ENCODE peak calls at places on chromosomes 7 and 10, in eight cellular contexts. One of them, this sample, is unnamed. For H3K4me1, the result is how much of the 10 kb centered on the place peaks cover.

GRCh38 chr7:98423043-98423442 is 22.2 kb upstream of the BAIAP2L1 start:
- DNase-seq in mucosa of descending colon: no peak
- DNase-seq in Panc1: no peak
- DNase-seq in body of pancreas: no peak
- DNase-seq in thoracic aorta: no peak
- DNase-seq in uterus: no peak
- DNase-seq in IMR-90: peak
- DNase-seq in A549: peak
- DNase-seq in this sample: no peak

GRCh38 chr10:126204320-126204719 is 184.0 kb downstream of the ADAM12 start:
- DNase-seq in mucosa of descending colon: no peak
- DNase-seq in Panc1: no peak
- DNase-seq in body of pancreas: no peak
- DNase-seq in thoracic aorta: no peak
- DNase-seq in uterus: no peak
- DNase-seq in IMR-90: no peak
- DNase-seq in A549: peak
- DNase-seq in this sample: no peak

GRCh38 chr7:23873306-23873705 is 163.3 kb downstream of the STK31 start:
- DNase-seq in mucosa of descending colon: no peak
- DNase-seq in Panc1: no peak
- DNase-seq in body of pancreas: no peak
- DNase-seq in thoracic aorta: no peak
- DNase-seq in uterus: no peak
- DNase-seq in IMR-90: no peak
- DNase-seq in A549: no peak
- DNase-seq in this sample: no peak

GRCh38 chr10:15141136-15142067 is 27.1 kb downstream of the NMT2 start:
- DNase-seq in mucosa of descending colon: no peak
- DNase-seq in Panc1: no peak
- DNase-seq in body of pancreas: no peak
- DNase-seq in thoracic aorta: no peak
- DNase-seq in uterus: no peak
- DNase-seq in IMR-90: no peak
- DNase-seq in A549: no peak
- DNase-seq in this sample: no peak

GRCh38 chr7:90766814-90767564 is 170.9 kb downstream of the CDK14 start:
- DNase-seq in mucosa of descending colon: peak
- DNase-seq in Panc1: no peak
- DNase-seq in body of pancreas: peak
- DNase-seq in thoracic aorta: no peak
- DNase-seq in uterus: peak
- DNase-seq in IMR-90: peak
- DNase-seq in A549: no peak
- DNase-seq in this sample: peak

GRCh38 chr10:127576751-127577161 is 27.6 kb downstream of the NPS start:
- DNase-seq in mucosa of descending colon: no peak
- DNase-seq in Panc1: no peak
- DNase-seq in body of pancreas: no peak
- DNase-seq in thoracic aorta: no peak
- DNase-seq in uterus: no peak
- DNase-seq in IMR-90: no peak
- DNase-seq in A549: no peak
- DNase-seq in this sample: no peak

GRCh38 chr7:73827568-73828106 is 3.2 kb upstream of the CLDN4 start:
- DNase-seq in mucosa of descending colon: peak
- DNase-seq in Panc1: peak
- DNase-seq in body of pancreas: peak
- DNase-seq in thoracic aorta: no peak
- DNase-seq in uterus: peak
- DNase-seq in IMR-90: no peak
- DNase-seq in A549: no peak
- DNase-seq in this sample: no peak

GRCh38 chr7:117993377-117994003 is 120.2 kb upstream of the CTTNBP2 start:
- DNase-seq in mucosa of descending colon: peak
- DNase-seq in Panc1: peak
- DNase-seq in body of pancreas: peak
- DNase-seq in thoracic aorta: no peak
- DNase-seq in uterus: peak
- DNase-seq in IMR-90: peak
- DNase-seq in A549: peak
- DNase-seq in this sample: no peak

GRCh38 chr7:135853499-135853898 is 104.9 kb upstream of the FAM180A start:
- DNase-seq in mucosa of descending colon: no peak
- DNase-seq in Panc1: no peak
- DNase-seq in body of pancreas: no peak
- DNase-seq in thoracic aorta: no peak
- DNase-seq in uterus: no peak
- DNase-seq in IMR-90: no peak
- DNase-seq in A549: no peak
- DNase-seq in this sample: no peak

GRCh38 chr10:97937054-97937453 is 87.4 kb downstream of the GOLGA7B start:
- DNase-seq in mucosa of descending colon: no peak
- DNase-seq in Panc1: no peak
- DNase-seq in body of pancreas: no peak
- DNase-seq in thoracic aorta: no peak
- DNase-seq in uterus: no peak
- DNase-seq in IMR-90: no peak
- DNase-seq in A549: no peak
- DNase-seq in this sample: no peak

GRCh38 chr7:37201876-37202198 is 246.8 kb downstream of the ELMO1 start:
- DNase-seq in mucosa of descending colon: no peak
- DNase-seq in Panc1: no peak
- DNase-seq in body of pancreas: no peak
- DNase-seq in thoracic aorta: no peak
- DNase-seq in uterus: no peak
- DNase-seq in IMR-90: no peak
- DNase-seq in A549: no peak
- DNase-seq in this sample: no peak
- TF ChIP-seq CTCF in mucosa of descending colon: no peak
- TF ChIP-seq CTCF in Panc1: peak
- TF ChIP-seq CTCF in body of pancreas: no peak
- TF ChIP-seq CTCF in thoracic aorta: no peak
- TF ChIP-seq CTCF in uterus: no peak
- TF ChIP-seq CTCF in IMR-90: no peak
- TF ChIP-seq CTCF in A549: peak
- TF ChIP-seq CTCF in this sample: no peak

DNA sequence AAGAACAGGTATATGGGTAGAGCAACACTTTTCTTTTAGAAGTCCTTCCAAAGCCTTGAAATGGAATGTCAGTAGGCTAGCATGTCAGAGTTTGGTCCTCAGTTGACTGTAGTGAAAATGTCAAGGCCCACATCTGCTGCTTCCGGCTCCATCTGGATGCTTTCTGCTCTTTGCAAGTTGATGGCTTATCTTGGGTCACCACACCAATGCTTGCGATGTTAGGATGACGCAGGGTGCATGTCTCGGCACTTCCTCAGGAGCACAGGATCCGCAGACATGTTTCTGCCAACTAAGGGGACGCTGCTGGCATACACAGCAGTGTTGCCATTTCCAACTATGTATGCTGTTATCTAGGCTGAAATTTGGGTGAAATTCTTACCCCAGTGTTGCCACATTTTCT is 14.0 kb upstream of the HBP1 start:
- DNase-seq in mucosa of descending colon: no peak
- DNase-seq in Panc1: no peak
- DNase-seq in body of pancreas: no peak
- DNase-seq in thoracic aorta: no peak
- DNase-seq in uterus: no peak
- DNase-seq in IMR-90: no peak
- DNase-seq in A549: no peak
- DNase-seq in this sample: no peak
- H3K4me3 ChIP-seq in mucosa of descending colon: no peak
- H3K4me3 ChIP-seq in Panc1: no peak
- H3K4me3 ChIP-seq in body of pancreas: no peak
- H3K4me3 ChIP-seq in thoracic aorta: no peak
- H3K4me3 ChIP-seq in uterus: no peak
- H3K4me3 ChIP-seq in IMR-90: no peak
- H3K4me3 ChIP-seq in A549: no peak
- H3K4me3 ChIP-seq in this sample: no peak

GRCh38 chr10:103789141-103789540 is 66.2 kb downstream of the SH3PXD2A start:
- DNase-seq in mucosa of descending colon: no peak
- DNase-seq in Panc1: no peak
- DNase-seq in body of pancreas: no peak
- DNase-seq in thoracic aorta: no peak
- DNase-seq in uterus: no peak
- DNase-seq in IMR-90: no peak
- DNase-seq in A549: no peak
- DNase-seq in this sample: no peak
- H3K4me1 ChIP-seq in mucosa of descending colon: half or more
- H3K4me1 ChIP-seq in Panc1: under half
- H3K4me1 ChIP-seq in body of pancreas: under half
- H3K4me1 ChIP-seq in thoracic aorta: under half
- H3K4me1 ChIP-seq in uterus: under half
- H3K4me1 ChIP-seq in IMR-90: under half
- H3K4me1 ChIP-seq in A549: under half
- H3K4me1 ChIP-seq in this sample: under half

GRCh38 chr7:31487476-31487875 is 26.4 kb upstream of the ITPRID1 start:
- DNase-seq in mucosa of descending colon: no peak
- DNase-seq in Panc1: no peak
- DNase-seq in body of pancreas: no peak
- DNase-seq in thoracic aorta: no peak
- DNase-seq in uterus: no peak
- DNase-seq in IMR-90: no peak
- DNase-seq in A549: no peak
- DNase-seq in this sample: no peak

GRCh38 chr7:31493714-31494181 is 20.1 kb upstream of the ITPRID1 start:
- DNase-seq in mucosa of descending colon: peak
- DNase-seq in Panc1: no peak
- DNase-seq in body of pancreas: no peak
- DNase-seq in thoracic aorta: no peak
- DNase-seq in uterus: no peak
- DNase-seq in IMR-90: no peak
- DNase-seq in A549: no peak
- DNase-seq in this sample: no peak

GRCh38 chr7:31492086-31492485 is 21.8 kb upstream of the ITPRID1 start:
- DNase-seq in mucosa of descending colon: no peak
- DNase-seq in Panc1: no peak
- DNase-seq in body of pancreas: no peak
- DNase-seq in thoracic aorta: no peak
- DNase-seq in uterus: no peak
- DNase-seq in IMR-90: no peak
- DNase-seq in A549: no peak
- DNase-seq in this sample: no peak

GRCh38 chr7:31487071-31487470 is 26.8 kb upstream of the ITPRID1 start:
- DNase-seq in mucosa of descending colon: no peak
- DNase-seq in Panc1: no peak
- DNase-seq in body of pancreas: no peak
- DNase-seq in thoracic aorta: no peak
- DNase-seq in uterus: no peak
- DNase-seq in IMR-90: no peak
- DNase-seq in A549: no peak
- DNase-seq in this sample: no peak

DNA sequence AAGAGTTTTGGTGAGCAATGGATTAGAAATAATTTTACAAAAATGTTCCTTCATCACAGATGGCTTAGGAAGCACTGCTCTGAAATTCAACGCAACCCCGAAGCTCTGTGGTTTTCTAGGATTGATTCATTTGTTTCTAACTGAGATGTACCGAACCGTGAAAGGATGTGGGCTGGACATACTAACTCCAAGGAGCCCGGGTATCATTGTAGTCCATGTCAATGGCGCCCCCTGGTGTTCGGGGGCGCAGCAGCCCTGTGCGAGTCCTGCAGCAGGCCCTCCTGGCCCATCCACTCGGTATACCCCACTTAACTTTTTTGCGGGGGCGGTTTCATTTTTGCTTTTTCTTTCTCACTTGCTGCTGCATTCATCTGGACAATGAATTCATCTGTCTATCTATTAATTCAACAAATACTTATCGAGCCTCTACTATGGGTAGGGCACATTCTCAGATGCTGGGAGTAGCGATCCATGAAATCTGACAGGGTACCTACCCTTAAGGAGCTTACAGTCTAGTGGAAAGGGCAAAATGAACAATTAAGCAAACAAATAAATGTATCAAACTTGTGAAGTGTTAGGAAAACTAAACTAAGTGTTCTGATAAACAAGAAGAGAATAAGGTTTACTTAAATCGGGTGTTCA is 25.2 kb upstream of the ITPRID1 start:
- DNase-seq in mucosa of descending colon: peak
- DNase-seq in Panc1: peak
- DNase-seq in body of pancreas: peak
- DNase-seq in thoracic aorta: no peak
- DNase-seq in uterus: no peak
- DNase-seq in IMR-90: no peak
- DNase-seq in A549: peak
- DNase-seq in this sample: peak
- TF ChIP-seq CTCF in mucosa of descending colon: peak
- TF ChIP-seq CTCF in Panc1: peak
- TF ChIP-seq CTCF in body of pancreas: peak
- TF ChIP-seq CTCF in thoracic aorta: no peak
- TF ChIP-seq CTCF in uterus: no peak
- TF ChIP-seq CTCF in IMR-90: peak
- TF ChIP-seq CTCF in A549: peak
- TF ChIP-seq CTCF in this sample: peak

DNA sequence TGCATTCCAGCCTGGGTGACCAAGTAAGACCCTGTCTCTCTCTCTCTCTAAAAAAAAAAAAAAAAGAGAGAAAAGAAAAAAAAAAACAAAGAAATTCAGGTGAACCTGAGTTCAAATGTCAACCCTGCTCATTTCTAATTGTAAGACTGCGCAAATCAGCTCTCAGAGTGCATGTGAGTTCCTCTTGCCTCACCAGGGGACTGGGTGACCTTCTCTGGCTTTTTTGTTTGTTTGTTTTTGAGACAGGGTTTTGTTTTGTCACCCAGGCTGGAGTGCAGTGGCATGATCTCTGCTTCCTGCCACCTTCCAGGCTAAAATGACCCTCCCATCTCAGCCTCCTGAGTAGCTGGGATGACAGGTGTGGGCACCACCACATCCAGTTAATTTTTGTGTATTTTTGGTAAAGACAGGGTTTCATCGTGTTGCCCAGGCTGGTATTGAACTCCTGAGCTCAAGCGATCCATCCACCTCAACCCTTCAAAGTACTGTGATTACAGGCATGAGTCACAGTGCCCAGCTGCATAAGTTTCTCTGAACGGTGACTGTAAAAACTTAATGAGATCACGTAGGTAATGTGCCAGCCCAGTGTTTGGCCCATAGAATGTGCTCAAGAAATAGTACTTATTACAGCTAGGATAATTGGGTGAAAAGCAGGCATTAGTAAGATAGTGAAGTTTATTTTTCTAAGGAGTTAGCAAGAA is 45.3 kb upstream of the BAMBI start:
- DNase-seq in mucosa of descending colon: no peak
- DNase-seq in Panc1: no peak
- DNase-seq in body of pancreas: no peak
- DNase-seq in thoracic aorta: no peak
- DNase-seq in uterus: no peak
- DNase-seq in IMR-90: peak
- DNase-seq in A549: no peak
- DNase-seq in this sample: no peak
- H3K4me3 ChIP-seq in mucosa of descending colon: no peak
- H3K4me3 ChIP-seq in Panc1: no peak
- H3K4me3 ChIP-seq in body of pancreas: no peak
- H3K4me3 ChIP-seq in thoracic aorta: no peak
- H3K4me3 ChIP-seq in uterus: no peak
- H3K4me3 ChIP-seq in IMR-90: no peak
- H3K4me3 ChIP-seq in A549: no peak
- H3K4me3 ChIP-seq in this sample: no peak